ENCODE peak calls at places on chromosomes 16 and 17, in four cellular contexts. R is retinal pigment epithelial cell, T is GM10248, M is Right ventricle myocardium superior. G is an unnamed sample.
A peak's percentile ranks its signal among the peaks of the same experiment; 100 is the strongest.

GRCh38 chr16:48158296-48158695 is 2.5 kb upstream of the ABCC12 start:
- DNase-seq in T (peak; percentile 64), R (peak; percentile 27), M (no peak), G (peak; percentile 72)

GRCh38 chr17:20206591-20206990 is 197.4 kb downstream of the SPECC1 start:
- DNase-seq in R (peak; percentile 90), M (no peak), T (no peak), G (no peak)

GRCh38 chr16:22070361-22071351 is 21.7 kb upstream of the VWA3A start:
- DNase-seq in R (no peak), M (peak; percentile 56), T (no peak), G (no peak)

GRCh38 chr16:89449726-89450335 is 40.5 kb downstream of the ANKRD11 start:
- DNase-seq in M (no peak), T (no peak), R (no peak), G (peak; percentile 67)

GRCh38 chr16:3961449-3961849 is 80.9 kb upstream of the CREBBP start:
- DNase-seq in T (no peak), M (no peak), R (no peak), G (peak; percentile 85)

GRCh38 chr17:50234581-50234980 is 33.1 kb upstream of the COL1A1 start:
- DNase-seq in M (no peak), T (no peak), R (no peak), G (no peak)

GRCh38 chr17:46191332-46192210 is 1.7 kb downstream of the KANSL1 start:
- DNase-seq in M (no peak), T (peak; percentile 34), R (no peak), G (no peak)

GRCh38 chr17:77279448-77280303 is 138.9 kb downstream of the SEC14L1 start:
- DNase-seq in M (no peak), T (no peak), R (no peak), G (peak; percentile 67)

GRCh38 chr17:5943232-5943631 is 126.9 kb upstream of the WSCD1 start:
- DNase-seq in M (no peak), R (no peak), T (no peak), G (no peak)

GRCh38 chr17:335691-336090 is 16.9 kb downstream of the RPH3AL start:
- DNase-seq in T (no peak), M (no peak), R (no peak), G (peak; percentile 68)

GRCh38 chr16:27685802-27686201 is 135.9 kb downstream of the KATNIP start:
- DNase-seq in R (no peak), M (no peak), T (no peak), G (no peak)

GRCh38 chr17:77066165-77066564 is 74.6 kb upstream of the SEC14L1 start:
- DNase-seq in M (no peak), T (no peak), R (no peak), G (no peak)

GRCh38 chr17:34254651-34255380 is at the start of gene CCL2:
- DNase-seq in M (peak; percentile 77), T (no peak), R (peak; percentile 48), G (peak; percentile 94)

G was measured in islet precursor cell.